ENCODE peak calls at places on chromosome 4, in six cellular contexts. One of them, this sample, is unnamed.

GRCh38 chr4:47933798-47934197 is 19.4 kb upstream of the NFXL1 start:
- DNase-seq in AG09309: peak
- DNase-seq in HFFc6: peak
- DNase-seq in Calu3: no peak
- DNase-seq in NB4: peak
- DNase-seq in epithelial cell of esophagus: peak
- DNase-seq in this sample: peak

GRCh38 chr4:81482344-81482743 is 10.6 kb upstream of the RASGEF1B start:
- DNase-seq in AG09309: no peak
- DNase-seq in HFFc6: no peak
- DNase-seq in Calu3: no peak
- DNase-seq in NB4: no peak
- DNase-seq in epithelial cell of esophagus: no peak
- DNase-seq in this sample: no peak

GRCh38 chr4:151540728-151541437 is 131.9 kb downstream of the FHIP1A start:
- DNase-seq in AG09309: peak
- DNase-seq in HFFc6: peak
- DNase-seq in Calu3: peak
- DNase-seq in NB4: no peak
- DNase-seq in epithelial cell of esophagus: peak
- DNase-seq in this sample: no peak

GRCh38 chr4:52889778-52890400 is 27.8 kb downstream of the RASL11B start:
- DNase-seq in AG09309: no peak
- DNase-seq in HFFc6: no peak
- DNase-seq in Calu3: no peak
- DNase-seq in NB4: no peak
- DNase-seq in epithelial cell of esophagus: peak
- DNase-seq in this sample: no peak

GRCh38 chr4:139901516-139902327 is 236.1 kb downstream of the MGST2 start:
- DNase-seq in AG09309: no peak
- DNase-seq in HFFc6: no peak
- DNase-seq in Calu3: no peak
- DNase-seq in NB4: no peak
- DNase-seq in epithelial cell of esophagus: peak
- DNase-seq in this sample: no peak

GRCh38 chr4:8306511-8307021 is 37.0 kb downstream of the HTRA3 start:
- DNase-seq in AG09309: no peak
- DNase-seq in HFFc6: no peak
- DNase-seq in Calu3: no peak
- DNase-seq in NB4: no peak
- DNase-seq in epithelial cell of esophagus: no peak
- DNase-seq in this sample: no peak

GRCh38 chr4:186304816-186305520 is 39.0 kb downstream of the F11 start:
- DNase-seq in AG09309: no peak
- DNase-seq in HFFc6: no peak
- DNase-seq in Calu3: no peak
- DNase-seq in NB4: no peak
- DNase-seq in epithelial cell of esophagus: peak
- DNase-seq in this sample: no peak

GRCh38 chr4:153242848-153243324 is 38.6 kb downstream of the TRIM2 start:
- DNase-seq in AG09309: no peak
- DNase-seq in HFFc6: no peak
- DNase-seq in Calu3: no peak
- DNase-seq in NB4: no peak
- DNase-seq in epithelial cell of esophagus: no peak
- DNase-seq in this sample: no peak

GRCh38 chr4:92235741-92236140 is 68.0 kb upstream of the GRID2 start:
- DNase-seq in AG09309: no peak
- DNase-seq in HFFc6: no peak
- DNase-seq in Calu3: no peak
- DNase-seq in NB4: no peak
- DNase-seq in epithelial cell of esophagus: no peak
- DNase-seq in this sample: no peak

GRCh38 chr4:153521995-153522799 is 56.0 kb downstream of the TMEM131L start:
- DNase-seq in AG09309: no peak
- DNase-seq in HFFc6: no peak
- DNase-seq in Calu3: no peak
- DNase-seq in NB4: peak
- DNase-seq in epithelial cell of esophagus: no peak
- DNase-seq in this sample: no peak

GRCh38 chr4:111776546-111776945 is 368.7 kb upstream of the FAM241A start:
- DNase-seq in AG09309: no peak
- DNase-seq in HFFc6: peak
- DNase-seq in Calu3: no peak
- DNase-seq in NB4: no peak
- DNase-seq in epithelial cell of esophagus: no peak
- DNase-seq in this sample: no peak

GRCh38 chr4:59247032-59247431 is 1953.1 kb upstream of the ADGRL3 start:
- DNase-seq in AG09309: no peak
- DNase-seq in HFFc6: no peak
- DNase-seq in Calu3: no peak
- DNase-seq in NB4: peak
- DNase-seq in epithelial cell of esophagus: peak
- DNase-seq in this sample: peak

GRCh38 chr4:180205276-180205675 is 2037.9 kb upstream of the TENM3 start:
- DNase-seq in AG09309: no peak
- DNase-seq in HFFc6: no peak
- DNase-seq in Calu3: no peak
- DNase-seq in NB4: no peak
- DNase-seq in epithelial cell of esophagus: no peak
- DNase-seq in this sample: no peak

DNA sequence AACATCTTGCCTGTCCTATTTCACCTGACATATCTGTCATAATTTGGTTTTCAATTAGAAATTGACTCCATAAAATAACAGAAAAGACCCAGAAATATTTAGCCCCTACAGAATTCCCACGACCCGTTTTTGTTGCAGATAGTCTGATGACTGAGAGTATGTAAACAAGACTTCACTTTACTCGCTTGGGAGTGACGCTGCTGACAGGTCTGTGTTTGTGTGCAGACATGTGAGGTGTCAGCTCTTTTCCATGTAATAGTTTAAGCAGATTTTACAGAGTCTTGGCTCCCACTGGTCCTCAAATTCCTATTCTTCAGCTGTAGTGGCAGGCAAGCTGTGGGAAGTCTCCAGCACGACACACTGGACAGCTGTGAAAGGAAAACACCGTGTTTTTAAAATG is 455.8 kb downstream of the GABRG1 start:
- DNase-seq in AG09309: no peak
- DNase-seq in HFFc6: no peak
- DNase-seq in Calu3: no peak
- DNase-seq in NB4: no peak
- DNase-seq in epithelial cell of esophagus: no peak
- DNase-seq in this sample: no peak
- TF ChIP-seq CTCF in AG09309: no peak
- TF ChIP-seq CTCF in HFFc6: no peak
- TF ChIP-seq CTCF in Calu3: no peak
- TF ChIP-seq CTCF in NB4: no peak
- TF ChIP-seq CTCF in epithelial cell of esophagus: no peak
- TF ChIP-seq CTCF in this sample: no peak

DNA sequence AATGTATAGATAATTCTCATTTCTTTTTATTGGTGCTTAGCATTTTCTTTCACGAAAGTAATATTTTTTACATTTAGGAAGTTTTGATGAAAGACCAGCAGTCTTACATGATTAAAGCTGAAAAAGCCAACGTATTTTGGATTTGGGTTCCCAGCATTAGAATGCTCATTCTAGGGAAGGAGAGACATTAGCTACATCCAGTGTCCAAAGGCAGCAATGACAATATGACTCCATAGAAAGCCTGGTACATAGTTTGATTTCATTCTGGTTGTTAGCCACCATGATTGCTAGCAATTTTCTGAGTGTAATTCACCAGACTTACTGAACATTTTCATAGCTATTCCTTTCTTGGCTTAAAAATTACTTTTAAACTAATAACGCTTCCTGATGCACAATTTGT is 1397.5 kb downstream of the PCDH7 start:
- DNase-seq in AG09309: no peak
- DNase-seq in HFFc6: no peak
- DNase-seq in Calu3: no peak
- DNase-seq in NB4: no peak
- DNase-seq in epithelial cell of esophagus: peak
- DNase-seq in this sample: no peak
- TF ChIP-seq CTCF in AG09309: no peak
- TF ChIP-seq CTCF in HFFc6: no peak
- TF ChIP-seq CTCF in Calu3: no peak
- TF ChIP-seq CTCF in NB4: no peak
- TF ChIP-seq CTCF in epithelial cell of esophagus: peak
- TF ChIP-seq CTCF in this sample: no peak

GRCh38 chr4:123994917-123995316 is 598.3 kb downstream of the SPRY1 start:
- DNase-seq in AG09309: no peak
- DNase-seq in HFFc6: no peak
- DNase-seq in Calu3: no peak
- DNase-seq in NB4: no peak
- DNase-seq in epithelial cell of esophagus: no peak
- DNase-seq in this sample: no peak
- TF ChIP-seq CTCF in AG09309: no peak
- TF ChIP-seq CTCF in HFFc6: peak
- TF ChIP-seq CTCF in Calu3: no peak
- TF ChIP-seq CTCF in NB4: no peak
- TF ChIP-seq CTCF in epithelial cell of esophagus: peak
- TF ChIP-seq CTCF in this sample: no peak

DNA sequence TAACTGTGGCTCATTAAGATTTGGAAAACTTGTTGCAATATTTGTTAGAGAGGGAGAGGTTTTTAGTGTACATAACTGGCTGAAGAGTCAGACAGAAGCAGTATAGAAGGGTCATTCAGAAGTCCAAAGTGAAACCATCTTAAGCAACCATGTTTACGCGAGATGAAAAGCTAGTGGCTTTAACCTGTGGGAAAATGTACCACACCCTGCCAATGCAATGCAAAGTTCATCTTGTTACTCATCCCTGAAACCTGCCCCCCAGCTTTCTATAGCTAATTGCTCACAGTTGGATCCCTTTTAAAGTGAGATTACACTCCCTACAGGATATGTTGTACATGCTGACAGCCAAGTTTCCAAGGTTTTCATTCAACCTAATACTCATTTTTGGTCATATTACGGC is 96.7 kb upstream of the RAPGEF2 start:
- DNase-seq in AG09309: peak
- DNase-seq in HFFc6: peak
- DNase-seq in Calu3: peak
- DNase-seq in NB4: no peak
- DNase-seq in epithelial cell of esophagus: peak
- DNase-seq in this sample: no peak
- TF ChIP-seq CTCF in AG09309: no peak
- TF ChIP-seq CTCF in HFFc6: no peak
- TF ChIP-seq CTCF in Calu3: no peak
- TF ChIP-seq CTCF in NB4: no peak
- TF ChIP-seq CTCF in epithelial cell of esophagus: no peak
- TF ChIP-seq CTCF in this sample: no peak

GRCh38 chr4:113094802-113095201 is 45.3 kb downstream of the ANK2 start:
- DNase-seq in AG09309: no peak
- DNase-seq in HFFc6: peak
- DNase-seq in Calu3: no peak
- DNase-seq in NB4: peak
- DNase-seq in epithelial cell of esophagus: peak
- DNase-seq in this sample: peak
- TF ChIP-seq CTCF in AG09309: peak
- TF ChIP-seq CTCF in HFFc6: peak
- TF ChIP-seq CTCF in Calu3: peak
- TF ChIP-seq CTCF in NB4: peak
- TF ChIP-seq CTCF in epithelial cell of esophagus: peak
- TF ChIP-seq CTCF in this sample: peak

GRCh38 chr4:79862842-79863241 is 210.2 kb downstream of the ANTXR2 start:
- DNase-seq in AG09309: no peak
- DNase-seq in HFFc6: no peak
- DNase-seq in Calu3: no peak
- DNase-seq in NB4: no peak
- DNase-seq in epithelial cell of esophagus: no peak
- DNase-seq in this sample: no peak
- TF ChIP-seq CTCF in AG09309: no peak
- TF ChIP-seq CTCF in HFFc6: no peak
- TF ChIP-seq CTCF in Calu3: no peak
- TF ChIP-seq CTCF in NB4: no peak
- TF ChIP-seq CTCF in epithelial cell of esophagus: no peak
- TF ChIP-seq CTCF in this sample: no peak

GRCh38 chr4:138063581-138063980 is 178.6 kb downstream of the SLC7A11 start:
- DNase-seq in AG09309: no peak
- DNase-seq in HFFc6: no peak
- DNase-seq in Calu3: no peak
- DNase-seq in NB4: no peak
- DNase-seq in epithelial cell of esophagus: no peak
- DNase-seq in this sample: no peak
- TF ChIP-seq CTCF in AG09309: no peak
- TF ChIP-seq CTCF in HFFc6: no peak
- TF ChIP-seq CTCF in Calu3: no peak
- TF ChIP-seq CTCF in NB4: no peak
- TF ChIP-seq CTCF in epithelial cell of esophagus: no peak
- TF ChIP-seq CTCF in this sample: no peak

GRCh38 chr4:10171055-10171454 is 54.5 kb upstream of the WDR1 start:
- DNase-seq in AG09309: no peak
- DNase-seq in HFFc6: no peak
- DNase-seq in Calu3: no peak
- DNase-seq in NB4: peak
- DNase-seq in epithelial cell of esophagus: peak
- DNase-seq in this sample: no peak

GRCh38 chr4:10172278-10173038 is 55.9 kb upstream of the WDR1 start:
- DNase-seq in AG09309: no peak
- DNase-seq in HFFc6: no peak
- DNase-seq in Calu3: no peak
- DNase-seq in NB4: no peak
- DNase-seq in epithelial cell of esophagus: no peak
- DNase-seq in this sample: no peak

GRCh38 chr4:10175626-10176025 is 59.0 kb upstream of the WDR1 start:
- DNase-seq in AG09309: no peak
- DNase-seq in HFFc6: no peak
- DNase-seq in Calu3: no peak
- DNase-seq in NB4: no peak
- DNase-seq in epithelial cell of esophagus: no peak
- DNase-seq in this sample: no peak

GRCh38 chr4:10173754-10174749 is 57.5 kb upstream of the WDR1 start:
- DNase-seq in AG09309: no peak
- DNase-seq in HFFc6: no peak
- DNase-seq in Calu3: no peak
- DNase-seq in NB4: no peak
- DNase-seq in epithelial cell of esophagus: peak
- DNase-seq in this sample: no peak

GRCh38 chr4:10173039-10173753 is 56.6 kb upstream of the WDR1 start:
- DNase-seq in AG09309: peak
- DNase-seq in HFFc6: peak
- DNase-seq in Calu3: no peak
- DNase-seq in NB4: no peak
- DNase-seq in epithelial cell of esophagus: peak
- DNase-seq in this sample: no peak
- TF ChIP-seq CTCF in AG09309: no peak
- TF ChIP-seq CTCF in HFFc6: peak
- TF ChIP-seq CTCF in Calu3: no peak
- TF ChIP-seq CTCF in NB4: no peak
- TF ChIP-seq CTCF in epithelial cell of esophagus: peak
- TF ChIP-seq CTCF in this sample: no peak

This sample was measured in GM20000.